ENCODE peak calls at places on chromosomes 1 and 21, in nine cellular contexts. B is dorsolateral prefrontal cortex, R is endothelial cell of umbilical vein, X is esophagus squamous epithelium, F is fibroblast of pulmonary artery, I is psoas muscle, A is osteoblast, D is tibial nerve, L is sigmoid colon. S is an unnamed sample.

GRCh38 chr1:85240174-85240601 is 19.3 kb downstream of the C1orf52 start:
- DNase-seq in I (no peak), D (no peak), F (peak), X (no peak), L (no peak), A (peak), B (no peak), R (no peak), S (no peak)

GRCh38 chr1:19648239-19648638 is 4.1 kb downstream of the NBL1 start:
- DNase-seq in X (no peak), L (no peak), F (no peak), B (no peak), R (no peak), A (peak), I (no peak), D (no peak), S (no peak)

GRCh38 chr1:108889706-108890105 is 12.9 kb downstream of the GPSM2 start:
- DNase-seq in B (no peak), R (peak), F (no peak), A (no peak), L (no peak), X (no peak), D (no peak), I (no peak), S (no peak)

GRCh38 chr1:96698332-96698983 is 23.1 kb upstream of the PTBP2 start:
- DNase-seq in L (no peak), A (no peak), B (no peak), I (no peak), F (peak), X (no peak), R (no peak), D (no peak), S (no peak)

GRCh38 chr1:94947453-94947852 is 20.5 kb upstream of the CNN3 start:
- DNase-seq in F (peak), B (no peak), X (no peak), I (no peak), D (no peak), A (peak), L (no peak), R (no peak), S (peak)

GRCh38 chr1:197073978-197074377 is 6.9 kb upstream of the F13B start:
- DNase-seq in D (no peak), L (no peak), I (no peak), A (no peak), F (no peak), X (no peak), R (no peak), B (no peak), S (no peak)

GRCh38 chr1:34460193-34460592 is 283.5 kb downstream of the C1orf94 start:
- DNase-seq in L (no peak), R (no peak), I (no peak), D (no peak), F (peak), A (no peak), B (no peak), X (no peak), S (no peak)

GRCh38 chr1:105362438-105362837 is 1612.7 kb downstream of the AMY1C start:
- DNase-seq in F (no peak), R (no peak), B (no peak), L (no peak), D (no peak), I (no peak), X (no peak), A (peak), S (no peak)

GRCh38 chr1:89044970-89045695 is 19.9 kb downstream of the GBP1 start:
- DNase-seq in B (no peak), I (no peak), X (no peak), A (no peak), R (no peak), L (no peak), F (no peak), D (no peak), S (no peak)

GRCh38 chr1:209651148-209651547 is 1.1 kb downstream of the LAMB3 start:
- DNase-seq in I (peak), R (peak), A (peak), L (no peak), X (no peak), F (peak), B (no peak), D (no peak), S (no peak)

DNA sequence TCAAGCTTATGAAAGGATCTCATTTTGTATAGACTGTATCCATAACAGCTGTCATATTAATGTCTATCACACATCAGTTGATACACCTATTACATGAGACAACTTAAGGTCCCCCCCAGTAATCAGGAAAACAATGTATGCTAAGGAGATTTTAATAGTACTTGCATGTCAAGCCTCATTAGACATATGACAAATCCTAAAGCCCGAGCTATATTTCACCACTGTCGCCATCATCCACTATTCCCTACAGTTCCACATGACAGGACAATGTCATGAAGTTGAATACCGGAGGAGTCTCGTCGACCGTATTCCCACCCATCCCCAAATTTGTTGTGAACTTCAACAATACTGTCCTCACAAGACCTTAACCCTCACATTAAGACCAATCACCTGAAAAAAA is 3.4 kb downstream of the HMGN1 start:
- DNase-seq in F (no peak), X (no peak), R (no peak), I (no peak), L (no peak), A (no peak), B (no peak), D (no peak), S (no peak)
- H3K4me3 ChIP-seq in F (no peak), X (no peak), R (no peak), I (no peak), L (no peak), A (no peak), B (no peak), D (no peak), S (no peak)

GRCh38 chr1:51574796-51575195 is 42.1 kb upstream of the OSBPL9 start:
- DNase-seq in B (no peak), I (no peak), D (no peak), X (no peak), L (no peak), F (no peak), A (no peak), R (no peak), S (no peak)

GRCh38 chr1:51575406-51576084 is 41.3 kb upstream of the OSBPL9 start:
- DNase-seq in L (no peak), F (peak), X (no peak), B (no peak), D (no peak), R (peak), A (no peak), I (no peak), S (no peak)

GRCh38 chr1:51578383-51579109 is 38.3 kb upstream of the OSBPL9 start:
- DNase-seq in A (no peak), F (no peak), R (no peak), I (no peak), D (no peak), L (no peak), X (no peak), B (no peak), S (no peak)

GRCh38 chr1:51576085-51576444 is 40.8 kb upstream of the OSBPL9 start:
- DNase-seq in X (no peak), I (no peak), A (no peak), D (no peak), F (no peak), L (no peak), R (no peak), B (no peak), S (no peak)

GRCh38 chr1:51576923-51577322 is 40.0 kb upstream of the OSBPL9 start:
- DNase-seq in B (no peak), X (no peak), F (no peak), R (no peak), I (no peak), D (no peak), A (no peak), L (no peak), S (no peak)
- TF ChIP-seq CTCF in B (no peak), X (no peak), F (no peak), R (no peak), I (no peak), D (no peak), A (no peak), L (no peak), S (no peak)

DNA sequence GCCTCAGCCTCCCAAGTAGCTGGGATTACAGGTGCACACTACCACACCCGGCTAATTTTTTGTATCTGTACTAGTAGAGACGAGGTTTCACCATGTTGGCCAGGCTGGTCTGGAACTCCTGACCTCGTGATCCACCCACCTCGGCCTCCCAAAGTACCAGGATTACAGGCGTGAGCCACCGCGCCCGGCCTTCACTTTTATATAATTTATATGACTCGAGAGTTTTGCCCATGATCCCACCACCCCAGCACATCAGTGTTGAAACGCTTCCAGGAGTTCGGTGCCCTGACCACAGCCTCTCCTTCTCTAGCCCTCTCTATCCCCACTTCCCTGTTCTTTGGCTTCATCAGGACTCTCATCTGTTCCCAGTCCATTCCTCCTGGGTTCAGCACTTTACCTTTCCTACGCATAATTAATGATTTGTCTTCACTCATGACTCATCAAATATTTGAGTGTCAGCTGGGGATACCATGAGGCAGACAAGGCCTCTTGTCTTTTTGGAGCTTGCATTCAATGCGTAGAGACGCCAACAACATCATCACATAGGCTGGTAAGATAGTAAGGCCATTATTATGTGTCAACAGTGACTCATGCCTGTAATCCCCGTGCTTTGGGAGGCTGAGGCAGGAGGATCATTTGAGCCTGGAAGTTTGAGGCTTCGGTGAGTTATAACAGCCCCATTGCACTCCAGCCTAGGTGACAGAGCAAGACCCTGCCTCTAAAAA is 1.4 kb downstream of the PMF1 start:
- DNase-seq in D (no peak), F (peak), L (no peak), B (no peak), X (no peak), A (peak), I (no peak), R (no peak), S (no peak)
- H3K4me3 ChIP-seq in D (peak), F (peak), L (peak), B (peak), X (peak), A (peak), I (peak), R (no peak), S (peak)

GRCh38 chr1:47755368-47755990 is 241.7 kb downstream of the TRABD2B start:
- DNase-seq in D (no peak), R (no peak), I (no peak), X (no peak), F (no peak), B (no peak), L (no peak), A (no peak), S (no peak)
- TF ChIP-seq CTCF in D (no peak), R (peak), I (peak), X (peak), F (peak), B (peak), L (peak), A (peak), S (peak)

DNA sequence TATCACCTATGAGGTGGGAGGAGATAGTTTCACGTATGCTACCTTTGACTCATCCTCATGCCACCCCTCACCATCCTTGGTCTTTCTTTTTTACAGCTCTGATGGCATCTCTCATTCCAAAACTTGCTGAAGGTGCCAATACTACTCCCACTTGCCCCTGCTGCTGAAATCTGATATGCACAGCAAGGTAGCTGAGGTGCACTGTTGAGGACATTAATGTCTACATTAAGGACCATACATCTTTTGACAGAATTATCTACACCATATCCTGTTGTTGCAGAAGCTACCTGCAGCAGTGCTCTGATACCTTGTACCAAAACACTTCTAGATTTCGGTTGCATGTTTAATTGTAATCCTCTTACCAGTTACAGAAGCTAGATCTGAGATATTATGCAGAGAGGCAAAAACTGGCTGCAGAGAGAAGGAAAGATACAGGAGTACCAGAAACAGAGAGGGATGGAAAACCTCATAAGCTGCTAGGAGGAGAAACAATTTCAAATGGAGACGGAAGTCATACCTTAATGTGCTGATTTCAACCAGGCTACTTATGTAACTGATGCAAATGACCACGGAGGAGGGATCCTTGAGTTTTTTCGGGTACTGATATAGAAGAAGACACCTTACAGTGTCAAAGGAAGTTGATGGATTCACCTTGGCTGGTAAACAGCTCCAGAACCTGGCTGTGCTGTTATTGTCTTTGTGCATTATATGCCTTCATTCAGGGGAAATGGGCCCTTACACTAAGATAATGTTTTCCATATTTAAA is 19.3 kb upstream of the PTPRC start:
- DNase-seq in B (no peak), A (no peak), L (no peak), D (no peak), F (no peak), X (no peak), R (no peak), I (no peak), S (no peak)
- H3K4me3 ChIP-seq in B (no peak), A (no peak), L (no peak), D (no peak), F (no peak), X (no peak), R (no peak), I (no peak), S (no peak)

GRCh38 chr1:159803946-159804695 is 2.0 kb downstream of the FCRL6 start:
- DNase-seq in F (no peak), B (no peak), I (no peak), A (no peak), X (no peak), R (no peak), D (no peak), L (no peak), S (no peak)
- TF ChIP-seq CTCF in F (no peak), B (no peak), I (no peak), A (no peak), X (no peak), R (no peak), D (no peak), L (no peak), S (no peak)

GRCh38 chr1:23169727-23170335 is 1.2 kb upstream of the LUZP1 start:
- DNase-seq in R (peak), A (peak), B (peak), I (peak), F (peak), X (peak), L (peak), D (peak), S (peak)
- H3K4me3 ChIP-seq in R (no peak), A (peak), B (peak), I (no peak), F (peak), X (no peak), L (no peak), D (no peak), S (peak)

S was measured in AG04449.